ENCODE peak calls at places on chromosomes 4 and X, in eight cellular contexts. One of them, this sample, is unnamed.

GRCh38 chrX:104343408-104344129 is 88.8 kb upstream of the ESX1 start:
- DNase-seq in HepG2: peak; percentile 49
- DNase-seq in uterus: peak; percentile 30
- DNase-seq in adrenal gland: peak; percentile 61
- DNase-seq in ovary: no peak
- DNase-seq in Peyer's patch: no peak
- DNase-seq in transverse colon: peak; percentile 60
- DNase-seq in IMR-90: peak; percentile 74
- DNase-seq in this sample: peak; percentile 58

GRCh38 chrX:97616883-97617510 is 733.3 kb downstream of the RPA4 start:
- DNase-seq in uterus: no peak
- DNase-seq in transverse colon: no peak
- DNase-seq in ovary: no peak
- DNase-seq in Peyer's patch: no peak
- DNase-seq in IMR-90: peak; percentile 74
- DNase-seq in HepG2: peak; percentile 3
- DNase-seq in adrenal gland: peak; percentile 4
- DNase-seq in this sample: no peak

GRCh38 chrX:68695206-68695845 is 47.9 kb downstream of the STARD8 start:
- DNase-seq in adrenal gland: no peak
- DNase-seq in ovary: no peak
- DNase-seq in IMR-90: no peak
- DNase-seq in uterus: no peak
- DNase-seq in transverse colon: no peak
- DNase-seq in Peyer's patch: no peak
- DNase-seq in HepG2: no peak
- DNase-seq in this sample: peak; percentile 5

GRCh38 chrX:47264507-47265173 is 31.8 kb downstream of the USP11 start:
- DNase-seq in Peyer's patch: no peak
- DNase-seq in adrenal gland: peak; percentile 28
- DNase-seq in uterus: no peak
- DNase-seq in transverse colon: no peak
- DNase-seq in IMR-90: peak; percentile 62
- DNase-seq in HepG2: peak; percentile 38
- DNase-seq in ovary: no peak
- DNase-seq in this sample: no peak

GRCh38 chr4:71860643-71861042 is 76.8 kb upstream of the GC start:
- DNase-seq in transverse colon: no peak
- DNase-seq in ovary: no peak
- DNase-seq in Peyer's patch: no peak
- DNase-seq in uterus: no peak
- DNase-seq in adrenal gland: no peak
- DNase-seq in HepG2: peak; percentile 1
- DNase-seq in IMR-90: no peak
- DNase-seq in this sample: peak; percentile 29

GRCh38 chrX:11188664-11189063 is 77.5 kb downstream of the HCCS start:
- DNase-seq in ovary: no peak
- DNase-seq in Peyer's patch: no peak
- DNase-seq in uterus: no peak
- DNase-seq in transverse colon: no peak
- DNase-seq in HepG2: no peak
- DNase-seq in IMR-90: peak; percentile 38
- DNase-seq in adrenal gland: no peak
- DNase-seq in this sample: no peak

GRCh38 chrX:68830486-68831404 is 1.9 kb downstream of the EFNB1 start:
- DNase-seq in transverse colon: no peak
- DNase-seq in adrenal gland: no peak
- DNase-seq in Peyer's patch: peak; percentile 14
- DNase-seq in IMR-90: no peak
- DNase-seq in HepG2: no peak
- DNase-seq in ovary: peak; percentile 15
- DNase-seq in uterus: no peak
- DNase-seq in this sample: no peak

GRCh38 chrX:39508300-39508692 is 589.5 kb downstream of the BCOR start:
- DNase-seq in IMR-90: no peak
- DNase-seq in Peyer's patch: no peak
- DNase-seq in HepG2: no peak
- DNase-seq in adrenal gland: no peak
- DNase-seq in ovary: no peak
- DNase-seq in uterus: no peak
- DNase-seq in transverse colon: no peak
- DNase-seq in this sample: no peak

GRCh38 chr4:1274871-1275270 is 14.8 kb upstream of the MAEA start:
- DNase-seq in uterus: no peak
- DNase-seq in ovary: no peak
- DNase-seq in Peyer's patch: no peak
- DNase-seq in HepG2: no peak
- DNase-seq in adrenal gland: no peak
- DNase-seq in IMR-90: no peak
- DNase-seq in transverse colon: no peak
- DNase-seq in this sample: no peak

GRCh38 chrX:76454456-76454927 is 27.0 kb downstream of the MAGEE1 start:
- DNase-seq in Peyer's patch: no peak
- DNase-seq in ovary: no peak
- DNase-seq in adrenal gland: peak; percentile 0
- DNase-seq in HepG2: peak; percentile 4
- DNase-seq in transverse colon: no peak
- DNase-seq in IMR-90: peak; percentile 9
- DNase-seq in uterus: no peak
- DNase-seq in this sample: peak; percentile 16

GRCh38 chrX:24796204-24796603 is 102.5 kb downstream of the POLA1 start:
- DNase-seq in transverse colon: no peak
- DNase-seq in Peyer's patch: no peak
- DNase-seq in ovary: no peak
- DNase-seq in IMR-90: no peak
- DNase-seq in HepG2: no peak
- DNase-seq in adrenal gland: no peak
- DNase-seq in uterus: no peak
- DNase-seq in this sample: no peak
- TF ChIP-seq POLR2A in transverse colon: no peak
- TF ChIP-seq POLR2A in Peyer's patch: no peak
- TF ChIP-seq POLR2A in ovary: no peak
- TF ChIP-seq POLR2A in IMR-90: no peak
- TF ChIP-seq POLR2A in HepG2: no peak
- TF ChIP-seq POLR2A in adrenal gland: no peak
- TF ChIP-seq POLR2A in uterus: no peak
- TF ChIP-seq POLR2A in this sample: no peak

DNA sequence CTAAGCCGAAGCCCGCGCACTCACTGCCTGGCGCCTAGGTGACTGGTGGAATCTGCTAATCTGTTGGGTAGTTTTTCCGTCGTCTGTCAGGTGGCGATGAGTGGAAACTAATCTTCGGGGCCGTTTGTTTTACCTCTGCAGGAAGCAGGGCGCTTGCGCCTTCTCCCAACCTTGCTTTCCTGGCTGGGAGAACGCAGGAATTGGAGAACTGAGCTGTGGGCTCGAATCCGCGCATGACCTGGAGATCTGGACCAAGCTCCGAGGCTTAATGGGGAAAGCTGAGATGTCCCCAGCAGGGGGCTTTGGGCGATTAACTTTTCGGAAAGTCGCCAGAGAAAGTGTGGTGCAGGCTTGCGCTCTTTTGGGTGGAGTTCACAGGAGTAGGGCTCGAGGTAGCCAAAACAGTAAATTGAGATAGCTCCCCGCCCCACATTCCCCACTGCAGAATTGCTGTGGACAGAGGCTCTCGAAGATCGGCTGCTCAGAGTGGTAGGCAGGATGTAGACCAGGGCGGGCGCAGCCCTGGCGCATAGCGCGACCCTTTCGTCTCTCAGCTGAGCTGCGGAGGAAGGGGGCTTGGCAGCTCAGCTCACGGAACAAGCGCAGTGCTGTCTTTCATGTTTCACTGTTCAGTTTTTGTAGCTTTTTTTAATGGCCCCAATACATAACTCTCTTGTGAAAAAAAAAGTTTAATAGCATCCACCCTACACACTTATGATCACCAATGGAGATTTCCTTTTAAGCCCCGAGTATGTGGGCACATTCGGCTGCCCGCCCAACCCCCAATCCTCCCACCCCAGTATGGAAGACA is 2.7 kb upstream of the FGF5 start:
- DNase-seq in transverse colon: no peak
- DNase-seq in ovary: no peak
- DNase-seq in IMR-90: no peak
- DNase-seq in HepG2: no peak
- DNase-seq in Peyer's patch: no peak
- DNase-seq in uterus: no peak
- DNase-seq in adrenal gland: no peak
- DNase-seq in this sample: no peak
- TF ChIP-seq POLR2A in transverse colon: no peak
- TF ChIP-seq POLR2A in ovary: no peak
- TF ChIP-seq POLR2A in IMR-90: no peak
- TF ChIP-seq POLR2A in HepG2: no peak
- TF ChIP-seq POLR2A in Peyer's patch: no peak
- TF ChIP-seq POLR2A in uterus: no peak
- TF ChIP-seq POLR2A in adrenal gland: no peak
- TF ChIP-seq POLR2A in this sample: no peak

GRCh38 chrX:1393871-1394615 is 2.1 kb upstream of the SLC25A6 start:
- DNase-seq in Peyer's patch: no peak
- DNase-seq in adrenal gland: peak; percentile 3
- DNase-seq in transverse colon: no peak
- DNase-seq in ovary: peak; percentile 12
- DNase-seq in HepG2: no peak
- DNase-seq in uterus: no peak
- DNase-seq in IMR-90: no peak
- DNase-seq in this sample: no peak

GRCh38 chrX:1397001-1397400 is 5.1 kb upstream of the SLC25A6 start:
- DNase-seq in HepG2: no peak
- DNase-seq in transverse colon: no peak
- DNase-seq in adrenal gland: peak; percentile 1
- DNase-seq in uterus: no peak
- DNase-seq in Peyer's patch: no peak
- DNase-seq in IMR-90: no peak
- DNase-seq in ovary: no peak
- DNase-seq in this sample: no peak

GRCh38 chrX:1395646-1396216 is 3.8 kb upstream of the SLC25A6 start:
- DNase-seq in adrenal gland: no peak
- DNase-seq in IMR-90: no peak
- DNase-seq in HepG2: no peak
- DNase-seq in transverse colon: no peak
- DNase-seq in uterus: no peak
- DNase-seq in ovary: no peak
- DNase-seq in Peyer's patch: no peak
- DNase-seq in this sample: no peak

GRCh38 chrX:1392376-1393130 is 640 bp upstream of the SLC25A6 start:
- DNase-seq in uterus: peak; percentile 74
- DNase-seq in IMR-90: peak; percentile 52
- DNase-seq in transverse colon: peak; percentile 78
- DNase-seq in adrenal gland: peak; percentile 80
- DNase-seq in Peyer's patch: no peak
- DNase-seq in ovary: peak; percentile 81
- DNase-seq in HepG2: no peak
- DNase-seq in this sample: no peak

DNA sequence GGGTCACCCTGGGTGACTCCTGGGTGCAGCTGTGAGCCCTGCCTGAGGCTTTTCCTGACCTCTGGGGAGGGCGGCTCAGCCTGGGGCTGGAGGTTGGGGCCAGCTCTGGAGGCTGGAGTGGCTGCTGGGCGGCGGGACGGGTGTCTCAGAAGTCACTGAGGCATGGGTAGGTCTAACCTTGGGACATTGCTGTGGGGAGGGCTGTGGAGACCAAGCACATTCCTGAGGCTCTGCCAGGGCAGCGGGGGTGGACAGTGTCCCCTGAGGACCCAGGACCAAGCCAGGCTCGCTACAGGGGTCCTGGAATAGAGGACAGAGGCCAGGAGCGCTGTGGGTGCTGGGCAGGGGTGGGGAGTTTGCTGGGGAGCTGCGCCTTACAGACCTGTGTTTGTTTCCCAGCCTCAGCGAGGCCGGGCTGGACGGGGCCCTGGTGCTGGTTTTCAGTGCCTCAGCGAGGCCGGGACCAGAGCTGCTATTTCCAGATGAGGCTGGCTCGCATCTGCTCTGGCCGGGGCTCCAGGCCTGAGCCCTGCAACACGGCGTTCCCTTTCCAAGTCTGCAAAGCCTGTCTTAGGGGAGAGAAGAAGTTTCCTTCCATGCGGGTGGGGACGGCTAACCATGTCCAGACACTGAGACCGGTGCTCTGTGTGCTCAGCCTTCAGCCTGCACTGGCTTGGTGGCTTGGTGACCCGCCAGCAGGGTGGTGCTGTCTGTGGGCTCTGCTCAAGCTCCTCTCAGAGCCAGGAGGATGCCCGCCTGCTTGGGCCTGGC is 3.0 kb upstream of the SLC25A6 start:
- DNase-seq in uterus: no peak
- DNase-seq in IMR-90: no peak
- DNase-seq in ovary: peak; percentile 14
- DNase-seq in HepG2: no peak
- DNase-seq in Peyer's patch: no peak
- DNase-seq in adrenal gland: peak; percentile 29
- DNase-seq in transverse colon: no peak
- DNase-seq in this sample: no peak
- TF ChIP-seq POLR2A in uterus: no peak
- TF ChIP-seq POLR2A in IMR-90: no peak
- TF ChIP-seq POLR2A in ovary: no peak
- TF ChIP-seq POLR2A in HepG2: no peak
- TF ChIP-seq POLR2A in Peyer's patch: no peak
- TF ChIP-seq POLR2A in adrenal gland: no peak
- TF ChIP-seq POLR2A in transverse colon: no peak
- TF ChIP-seq POLR2A in this sample: no peak

GRCh38 chr4:16725252-16725651 is 173.2 kb downstream of the LDB2 start:
- DNase-seq in adrenal gland: no peak
- DNase-seq in ovary: no peak
- DNase-seq in transverse colon: no peak
- DNase-seq in IMR-90: no peak
- DNase-seq in HepG2: no peak
- DNase-seq in Peyer's patch: no peak
- DNase-seq in uterus: no peak
- DNase-seq in this sample: no peak
- TF ChIP-seq POLR2A in adrenal gland: no peak
- TF ChIP-seq POLR2A in ovary: no peak
- TF ChIP-seq POLR2A in transverse colon: no peak
- TF ChIP-seq POLR2A in IMR-90: no peak
- TF ChIP-seq POLR2A in HepG2: no peak
- TF ChIP-seq POLR2A in Peyer's patch: no peak
- TF ChIP-seq POLR2A in uterus: no peak
- TF ChIP-seq POLR2A in this sample: no peak

GRCh38 chrX:9326369-9326768 is 138.5 kb upstream of the TBL1X start:
- DNase-seq in ovary: no peak
- DNase-seq in uterus: no peak
- DNase-seq in Peyer's patch: no peak
- DNase-seq in adrenal gland: no peak
- DNase-seq in HepG2: no peak
- DNase-seq in transverse colon: no peak
- DNase-seq in IMR-90: no peak
- DNase-seq in this sample: no peak
- TF ChIP-seq POLR2A in ovary: no peak
- TF ChIP-seq POLR2A in uterus: no peak
- TF ChIP-seq POLR2A in Peyer's patch: no peak
- TF ChIP-seq POLR2A in adrenal gland: no peak
- TF ChIP-seq POLR2A in HepG2: no peak
- TF ChIP-seq POLR2A in transverse colon: no peak
- TF ChIP-seq POLR2A in IMR-90: no peak
- TF ChIP-seq POLR2A in this sample: no peak

This sample was measured in erythroblast.